ENCODE peak calls at places on chromosomes 4 and X, in five cellular contexts. K is heart left ventricle, X is testis, Y is OCI-LY7, E is body of pancreas. Q is an unnamed sample.
A peak's percentile ranks its signal among the peaks of the same experiment; 100 is the strongest.

GRCh38 chr4:74934016-74934821 is 1.3 kb downstream of the PARM1 start:
- DNase-seq in Y (no peak), X (peak; percentile 67), E (peak; percentile 51), K (peak; percentile 22), Q (peak; percentile 31)

GRCh38 chr4:7055111-7055989 is 12.2 kb downstream of the TADA2B start:
- DNase-seq in Y (no peak), K (no peak), E (no peak), X (no peak), Q (no peak)

GRCh38 chr4:40719008-40719623 is 30.6 kb upstream of the NSUN7 start:
- DNase-seq in X (peak; percentile 28), Y (peak; percentile 71), E (peak; percentile 50), K (no peak), Q (peak; percentile 79)

GRCh38 chr4:153409924-153410501 is 56.1 kb upstream of the TMEM131L start:
- DNase-seq in Y (no peak), K (no peak), X (no peak), E (no peak), Q (peak; percentile 4)

GRCh38 chr4:158729716-158730559 is 6.7 kb upstream of the PPID start:
- DNase-seq in Y (peak; percentile 39), K (peak; percentile 68), X (peak; percentile 77), E (peak; percentile 67), Q (peak; percentile 76)

GRCh38 chr4:126915999-126916625 is 716.6 kb upstream of the INTU start:
- DNase-seq in X (peak; percentile 57), K (no peak), E (no peak), Y (no peak), Q (peak; percentile 55)

GRCh38 chr4:137345597-137345996 is 186.7 kb downstream of the PCDH18 start:
- DNase-seq in K (no peak), X (no peak), Y (no peak), E (no peak), Q (no peak)

GRCh38 chr4:52823478-52824092 is 38.5 kb upstream of the RASL11B start:
- DNase-seq in X (no peak), E (no peak), K (no peak), Y (no peak), Q (no peak)

GRCh38 chr4:143364063-143364462 is 27.4 kb downstream of the GAB1 start:
- DNase-seq in K (no peak), E (no peak), Y (no peak), X (no peak), Q (no peak)

GRCh38 chrX:153727108-153727931 is 2.7 kb downstream of the ABCD1 start:
- DNase-seq in K (peak; percentile 58), X (peak; percentile 67), E (peak; percentile 88), Y (peak; percentile 41), Q (peak; percentile 33)

GRCh38 chr4:3037957-3038451 is 36.3 kb downstream of the HTT-AS start:
- DNase-seq in E (no peak), X (no peak), Y (no peak), K (peak; percentile 63), Q (peak; percentile 17)

GRCh38 chr4:17173300-17173699 is 274.9 kb upstream of the LDB2 start:
- DNase-seq in X (peak; percentile 37), K (no peak), Y (peak; percentile 10), E (no peak), Q (no peak)

GRCh38 chr4:148634476-148634875 is 192.3 kb upstream of the NR3C2 start:
- DNase-seq in Y (no peak), K (no peak), E (no peak), X (no peak), Q (no peak)

GRCh38 chrX:154019633-154020499 is at the start of gene IRAK1:
- DNase-seq in E (peak; percentile 62), X (no peak), K (peak; percentile 66), Y (peak; percentile 73), Q (peak; percentile 68)

GRCh38 chrX:3549442-3549875 is 164.0 kb downstream of the PRKX start:
- DNase-seq in E (peak; percentile 16), K (peak; percentile 43), Y (no peak), X (no peak), Q (peak; percentile 54)

GRCh38 chr4:96786306-96786705 is 946.4 kb downstream of the PDHA2 start:
- DNase-seq in Y (no peak), K (no peak), X (no peak), E (no peak), Q (no peak)

GRCh38 chr4:128810331-128810870 is 901 bp downstream of the JADE1 start:
- DNase-seq in E (peak; percentile 60), Y (peak; percentile 74), K (peak; percentile 30), X (peak; percentile 59), Q (peak; percentile 43)

GRCh38 chrX:71144651-71145050 is at the start of gene NLGN3:
- DNase-seq in E (no peak), K (no peak), X (peak; percentile 20), Y (no peak), Q (peak; percentile 11)

GRCh38 chrX:20623448-20623847 is 356.7 kb upstream of the RPS6KA3 start:
- DNase-seq in Y (no peak), X (no peak), E (no peak), K (no peak), Q (no peak)

GRCh38 chr4:54107951-54108740 is 8.2 kb downstream of the GSX2 start:
- DNase-seq in Y (no peak), E (no peak), X (no peak), K (no peak), Q (no peak)
- H3K4me3 ChIP-seq in Y (peak overlapping the region; percentile 46), E (no peak overlapping the region), X (no peak overlapping the region), K (no peak overlapping the region), Q (no peak overlapping the region)

DNA sequence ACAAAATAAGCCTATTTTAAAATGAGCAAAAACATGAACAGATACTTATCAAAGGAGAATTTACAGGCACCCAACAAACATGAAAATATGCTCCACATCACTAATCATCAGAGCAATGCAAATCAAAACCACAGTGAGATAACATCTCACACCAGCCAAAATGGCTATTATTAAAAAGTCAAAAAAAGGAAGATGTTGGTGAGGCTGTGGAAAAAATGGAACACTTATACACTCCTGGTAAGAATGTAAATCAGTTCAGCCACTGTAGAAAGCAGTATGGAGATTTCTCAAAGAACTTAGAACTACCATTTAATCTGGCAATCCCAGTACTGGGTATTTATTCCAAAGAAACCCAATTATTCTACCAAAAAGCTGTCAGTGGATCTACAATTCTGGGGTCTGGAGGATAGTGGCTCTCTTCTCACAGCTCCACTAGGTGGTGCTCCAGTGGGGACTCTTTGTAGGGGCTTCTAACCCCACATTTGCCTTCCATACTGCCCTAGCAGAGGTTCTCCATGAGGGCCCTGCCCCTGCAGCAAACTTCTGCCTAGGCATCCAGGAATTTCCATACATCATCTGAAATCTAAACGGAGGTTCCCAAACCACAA is 9.1 kb upstream of the ZNF732 start:
- DNase-seq in E (no peak), X (no peak), K (no peak), Y (no peak), Q (no peak)
- TF ChIP-seq CTCF in E (no peak), X (no peak), K (no peak), Y (peak; percentile 52), Q (no peak)

DNA sequence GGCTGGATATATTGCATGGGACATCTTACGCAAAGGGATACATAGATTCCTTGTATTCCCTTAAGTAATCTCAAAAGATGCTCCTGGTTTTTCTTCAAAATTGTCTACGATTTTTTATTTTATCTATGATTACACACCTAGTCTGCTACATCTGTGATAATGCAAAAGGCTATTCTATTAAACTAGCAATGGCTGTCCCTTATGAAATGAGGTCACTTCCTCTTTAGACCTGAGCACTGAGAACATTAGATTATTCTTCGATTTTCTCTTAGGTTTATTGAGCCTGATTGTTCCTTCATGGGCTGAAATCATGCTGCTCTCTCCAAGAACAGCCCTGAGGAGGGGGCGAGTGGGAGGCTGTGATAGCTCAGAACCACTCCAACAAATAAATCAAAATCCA is 126.8 kb upstream of the ENPP6 start:
- DNase-seq in K (no peak), Y (no peak), X (no peak), E (no peak), Q (no peak)
- H3K4me1 ChIP-seq in K (peaks cover 62% of the 10 kb centered on the region), Y (peaks cover 74% of the 10 kb centered on the region), X (peaks cover 44% of the 10 kb centered on the region), E (peaks cover 63% of the 10 kb centered on the region), Q (peaks cover 33% of the 10 kb centered on the region)

GRCh38 chr4:173001571-173001970 is 167.0 kb upstream of the GALNT7 start:
- DNase-seq in X (no peak), E (no peak), Y (no peak), K (no peak), Q (peak; percentile 12)
- H3K4me3 ChIP-seq in X (no peak overlapping the region), E (no peak overlapping the region), Y (no peak overlapping the region), K (no peak overlapping the region), Q (no peak overlapping the region)

GRCh38 chrX:134373736-134374135 is 86.2 kb upstream of the HPRT1 start:
- DNase-seq in E (no peak), K (no peak), Y (no peak), X (no peak), Q (no peak)

GRCh38 chrX:134374294-134374693 is 85.7 kb upstream of the HPRT1 start:
- DNase-seq in K (no peak), X (no peak), E (no peak), Y (peak; percentile 42), Q (peak; percentile 4)

GRCh38 chrX:134374910-134375309 is 85.1 kb upstream of the HPRT1 start:
- DNase-seq in E (no peak), Y (no peak), K (no peak), X (no peak), Q (no peak)

GRCh38 chrX:134375691-134376090 is 84.3 kb upstream of the HPRT1 start:
- DNase-seq in K (no peak), X (no peak), Y (no peak), E (no peak), Q (no peak)

GRCh38 chrX:134377537-134377936 is 82.4 kb upstream of the HPRT1 start:
- DNase-seq in K (no peak), E (peak; percentile 31), Y (peak; percentile 68), X (peak; percentile 59), Q (peak; percentile 73)
- TF ChIP-seq CTCF in K (no peak), E (peak; percentile 11), Y (peak; percentile 79), X (peak; percentile 7), Q (peak; percentile 44)

GRCh38 chr4:79697444-79697843 is 289.4 kb upstream of the GK2 start:
- DNase-seq in K (no peak), Y (no peak), X (no peak), E (no peak), Q (no peak)

GRCh38 chr4:79700356-79700755 is 292.3 kb upstream of the GK2 start:
- DNase-seq in X (no peak), K (no peak), E (no peak), Y (no peak), Q (no peak)

GRCh38 chr4:79695848-79696247 is 287.8 kb upstream of the GK2 start:
- DNase-seq in K (no peak), E (no peak), Y (no peak), X (peak; percentile 84), Q (no peak)
- H3K4me1 ChIP-seq in K (no peaks in the 10 kb centered on the region), E (no peaks in the 10 kb centered on the region), Y (no peaks in the 10 kb centered on the region), X (no peaks in the 10 kb centered on the region), Q (no peaks in the 10 kb centered on the region)

DNA sequence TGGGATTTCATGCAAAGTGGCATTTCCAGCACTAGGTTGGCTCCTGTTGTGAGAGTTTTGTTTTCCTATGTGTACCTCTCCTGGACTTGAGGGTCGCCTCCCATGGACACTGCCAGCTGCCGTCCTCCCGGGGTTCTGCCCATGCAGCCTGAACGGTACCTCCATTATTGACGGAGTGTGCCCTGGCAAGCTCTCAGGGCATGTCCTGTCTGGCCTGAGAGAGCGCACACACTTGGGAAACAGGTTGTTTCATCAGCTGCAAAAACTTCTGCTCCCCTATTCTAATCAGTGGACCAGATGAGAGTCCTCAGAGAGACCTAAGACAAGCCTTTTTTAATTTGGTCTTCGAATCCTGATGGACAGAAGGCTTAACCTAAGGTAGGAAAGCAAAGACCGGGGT is 56.6 kb upstream of the HOPX start:
- DNase-seq in Y (no peak), E (no peak), K (no peak), X (no peak), Q (no peak)
- H3K4me3 ChIP-seq in Y (no peak overlapping the region), E (no peak overlapping the region), K (no peak overlapping the region), X (no peak overlapping the region), Q (no peak overlapping the region)

GRCh38 chr4:182927505-182927904 is 10.3 kb upstream of the DCTD start:
- DNase-seq in Y (no peak), X (no peak), K (no peak), E (no peak), Q (no peak)
- TF ChIP-seq CTCF in Y (no peak), X (no peak), K (no peak), E (no peak), Q (no peak)